ENCODE peak calls at places on chromosomes 3 and 15, in ten cellular contexts. One of them, this sample, is unnamed.

GRCh38 chr3:127408684-127409420 is 121.0 kb upstream of the PRR20G start:
- DNase-seq in pancreas: no peak
- DNase-seq in mucosa of descending colon: no peak
- DNase-seq in tibial nerve: no peak
- DNase-seq in OCI-LY7: peak
- DNase-seq in gastrocnemius medialis: no peak
- DNase-seq in foreskin fibroblast: no peak
- DNase-seq in epithelial cell of esophagus: no peak
- DNase-seq in fibroblast of lung: no peak
- DNase-seq in colonic mucosa: peak
- DNase-seq in this sample: no peak

GRCh38 chr15:73366766-73367623 is 1.8 kb downstream of the HCN4 start:
- DNase-seq in mucosa of descending colon: no peak
- DNase-seq in OCI-LY7: no peak
- DNase-seq in tibial nerve: no peak
- DNase-seq in gastrocnemius medialis: no peak
- DNase-seq in colonic mucosa: no peak
- DNase-seq in epithelial cell of esophagus: no peak
- DNase-seq in foreskin fibroblast: no peak
- DNase-seq in fibroblast of lung: no peak
- DNase-seq in pancreas: no peak
- DNase-seq in this sample: no peak

GRCh38 chr3:58333206-58334012 is 717 bp downstream of the PXK start:
- DNase-seq in gastrocnemius medialis: peak
- DNase-seq in fibroblast of lung: peak
- DNase-seq in pancreas: peak
- DNase-seq in foreskin fibroblast: no peak
- DNase-seq in epithelial cell of esophagus: peak
- DNase-seq in colonic mucosa: peak
- DNase-seq in tibial nerve: no peak
- DNase-seq in OCI-LY7: peak
- DNase-seq in mucosa of descending colon: peak
- DNase-seq in this sample: no peak

GRCh38 chr3:11459147-11459837 is 184.4 kb downstream of the VGLL4 start:
- DNase-seq in gastrocnemius medialis: no peak
- DNase-seq in OCI-LY7: no peak
- DNase-seq in fibroblast of lung: peak
- DNase-seq in epithelial cell of esophagus: peak
- DNase-seq in colonic mucosa: no peak
- DNase-seq in mucosa of descending colon: no peak
- DNase-seq in tibial nerve: no peak
- DNase-seq in pancreas: no peak
- DNase-seq in foreskin fibroblast: peak
- DNase-seq in this sample: no peak

GRCh38 chr3:178404966-178405365 is 131.3 kb upstream of the KCNMB2 start:
- DNase-seq in colonic mucosa: no peak
- DNase-seq in gastrocnemius medialis: no peak
- DNase-seq in foreskin fibroblast: no peak
- DNase-seq in epithelial cell of esophagus: no peak
- DNase-seq in pancreas: no peak
- DNase-seq in tibial nerve: no peak
- DNase-seq in OCI-LY7: no peak
- DNase-seq in mucosa of descending colon: no peak
- DNase-seq in fibroblast of lung: no peak
- DNase-seq in this sample: no peak

GRCh38 chr3:1734494-1735122 is 364.1 kb upstream of the CNTN4 start:
- DNase-seq in pancreas: no peak
- DNase-seq in fibroblast of lung: no peak
- DNase-seq in tibial nerve: no peak
- DNase-seq in gastrocnemius medialis: no peak
- DNase-seq in mucosa of descending colon: no peak
- DNase-seq in epithelial cell of esophagus: peak
- DNase-seq in OCI-LY7: no peak
- DNase-seq in foreskin fibroblast: no peak
- DNase-seq in colonic mucosa: no peak
- DNase-seq in this sample: no peak

GRCh38 chr15:90142216-90143175 is 40.2 kb upstream of the IDH2 start:
- DNase-seq in mucosa of descending colon: no peak
- DNase-seq in pancreas: no peak
- DNase-seq in tibial nerve: no peak
- DNase-seq in colonic mucosa: no peak
- DNase-seq in OCI-LY7: no peak
- DNase-seq in foreskin fibroblast: no peak
- DNase-seq in gastrocnemius medialis: no peak
- DNase-seq in fibroblast of lung: no peak
- DNase-seq in epithelial cell of esophagus: no peak
- DNase-seq in this sample: no peak

GRCh38 chr3:124834723-124835718 is 52.1 kb downstream of the ITGB5 start:
- DNase-seq in pancreas: peak
- DNase-seq in mucosa of descending colon: peak
- DNase-seq in epithelial cell of esophagus: peak
- DNase-seq in tibial nerve: no peak
- DNase-seq in gastrocnemius medialis: peak
- DNase-seq in colonic mucosa: peak
- DNase-seq in foreskin fibroblast: peak
- DNase-seq in OCI-LY7: peak
- DNase-seq in fibroblast of lung: peak
- DNase-seq in this sample: no peak

GRCh38 chr3:101179637-101180036 is 140.7 kb downstream of the IMPG2 start:
- DNase-seq in pancreas: no peak
- DNase-seq in epithelial cell of esophagus: peak
- DNase-seq in fibroblast of lung: peak
- DNase-seq in colonic mucosa: no peak
- DNase-seq in OCI-LY7: no peak
- DNase-seq in foreskin fibroblast: peak
- DNase-seq in mucosa of descending colon: no peak
- DNase-seq in gastrocnemius medialis: no peak
- DNase-seq in tibial nerve: no peak
- DNase-seq in this sample: peak

GRCh38 chr15:63595688-63596087 is 1.5 kb upstream of the FBXL22 start:
- DNase-seq in mucosa of descending colon: no peak
- DNase-seq in tibial nerve: no peak
- DNase-seq in OCI-LY7: peak
- DNase-seq in gastrocnemius medialis: no peak
- DNase-seq in colonic mucosa: no peak
- DNase-seq in pancreas: no peak
- DNase-seq in epithelial cell of esophagus: no peak
- DNase-seq in foreskin fibroblast: no peak
- DNase-seq in fibroblast of lung: no peak
- DNase-seq in this sample: no peak

GRCh38 chr15:78007965-78008886 is 69.3 kb downstream of the TBC1D2B start:
- DNase-seq in tibial nerve: peak
- DNase-seq in colonic mucosa: peak
- DNase-seq in epithelial cell of esophagus: peak
- DNase-seq in foreskin fibroblast: peak
- DNase-seq in pancreas: peak
- DNase-seq in OCI-LY7: no peak
- DNase-seq in mucosa of descending colon: peak
- DNase-seq in gastrocnemius medialis: peak
- DNase-seq in fibroblast of lung: peak
- DNase-seq in this sample: peak

GRCh38 chr15:66236806-66237205 is 16.7 kb downstream of the MEGF11 start:
- DNase-seq in tibial nerve: no peak
- DNase-seq in foreskin fibroblast: no peak
- DNase-seq in fibroblast of lung: no peak
- DNase-seq in pancreas: no peak
- DNase-seq in gastrocnemius medialis: no peak
- DNase-seq in OCI-LY7: no peak
- DNase-seq in epithelial cell of esophagus: no peak
- DNase-seq in colonic mucosa: no peak
- DNase-seq in mucosa of descending colon: no peak
- DNase-seq in this sample: no peak

GRCh38 chr3:29240887-29241286 is 40.0 kb upstream of the RBMS3 start:
- DNase-seq in fibroblast of lung: no peak
- DNase-seq in colonic mucosa: no peak
- DNase-seq in foreskin fibroblast: no peak
- DNase-seq in mucosa of descending colon: no peak
- DNase-seq in tibial nerve: no peak
- DNase-seq in OCI-LY7: no peak
- DNase-seq in pancreas: no peak
- DNase-seq in epithelial cell of esophagus: no peak
- DNase-seq in gastrocnemius medialis: no peak
- DNase-seq in this sample: no peak

DNA sequence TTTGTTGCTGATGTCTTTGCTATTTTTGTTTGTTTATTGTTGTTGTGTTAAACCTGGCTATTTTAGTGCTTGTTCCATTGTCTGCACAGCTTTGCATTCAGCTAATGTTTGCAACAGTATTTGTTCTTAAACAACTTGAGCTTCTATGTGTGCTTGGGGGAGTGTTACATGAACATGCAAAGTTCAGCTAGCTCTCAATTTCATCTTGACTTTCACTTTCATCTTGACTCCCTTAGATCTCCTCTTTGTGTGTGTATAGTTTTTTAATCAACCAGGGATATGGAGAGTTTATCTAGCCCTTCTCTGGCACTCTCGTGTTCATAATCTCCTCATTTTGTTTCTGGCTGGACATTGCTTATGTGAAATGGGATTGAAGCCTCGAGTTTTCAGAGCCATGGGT is 212.4 kb upstream of the ZBTB20 start:
- DNase-seq in tibial nerve: no peak
- DNase-seq in pancreas: no peak
- DNase-seq in colonic mucosa: no peak
- DNase-seq in mucosa of descending colon: no peak
- DNase-seq in gastrocnemius medialis: no peak
- DNase-seq in fibroblast of lung: peak
- DNase-seq in OCI-LY7: no peak
- DNase-seq in epithelial cell of esophagus: no peak
- DNase-seq in foreskin fibroblast: no peak
- DNase-seq in this sample: no peak
- H3K4me3 ChIP-seq in tibial nerve: no peak
- H3K4me3 ChIP-seq in pancreas: no peak
- H3K4me3 ChIP-seq in colonic mucosa: no peak
- H3K4me3 ChIP-seq in mucosa of descending colon: no peak
- H3K4me3 ChIP-seq in gastrocnemius medialis: no peak
- H3K4me3 ChIP-seq in fibroblast of lung: peak
- H3K4me3 ChIP-seq in OCI-LY7: no peak
- H3K4me3 ChIP-seq in epithelial cell of esophagus: no peak
- H3K4me3 ChIP-seq in foreskin fibroblast: peak
- H3K4me3 ChIP-seq in this sample: no peak

DNA sequence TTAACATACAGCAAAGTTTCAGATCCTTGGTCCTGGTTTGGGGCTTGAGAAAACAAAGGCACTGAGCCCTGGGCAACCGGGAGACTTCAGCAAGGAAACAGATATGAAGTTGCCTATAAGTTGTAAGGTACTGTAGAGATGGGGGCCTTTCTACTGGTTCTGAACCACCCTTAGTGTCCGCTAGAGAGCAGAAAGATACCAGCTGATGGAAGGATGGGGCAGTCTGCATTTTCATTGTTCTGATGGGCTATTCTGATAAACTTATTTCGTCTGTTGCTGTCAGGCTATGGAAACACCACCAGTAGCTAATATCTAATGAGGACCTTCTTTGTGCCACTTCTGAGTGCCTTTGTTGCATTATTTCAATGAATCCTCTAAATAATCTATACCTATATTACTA is 38.7 kb downstream of the FGD5 start:
- DNase-seq in colonic mucosa: no peak
- DNase-seq in fibroblast of lung: no peak
- DNase-seq in mucosa of descending colon: no peak
- DNase-seq in pancreas: no peak
- DNase-seq in tibial nerve: no peak
- DNase-seq in foreskin fibroblast: no peak
- DNase-seq in gastrocnemius medialis: no peak
- DNase-seq in epithelial cell of esophagus: no peak
- DNase-seq in OCI-LY7: no peak
- DNase-seq in this sample: no peak
- TF ChIP-seq CTCF in colonic mucosa: peak
- TF ChIP-seq CTCF in fibroblast of lung: no peak
- TF ChIP-seq CTCF in mucosa of descending colon: no peak
- TF ChIP-seq CTCF in pancreas: no peak
- TF ChIP-seq CTCF in tibial nerve: no peak
- TF ChIP-seq CTCF in foreskin fibroblast: no peak
- TF ChIP-seq CTCF in gastrocnemius medialis: no peak
- TF ChIP-seq CTCF in epithelial cell of esophagus: no peak
- TF ChIP-seq CTCF in OCI-LY7: no peak
- TF ChIP-seq CTCF in this sample: no peak

DNA sequence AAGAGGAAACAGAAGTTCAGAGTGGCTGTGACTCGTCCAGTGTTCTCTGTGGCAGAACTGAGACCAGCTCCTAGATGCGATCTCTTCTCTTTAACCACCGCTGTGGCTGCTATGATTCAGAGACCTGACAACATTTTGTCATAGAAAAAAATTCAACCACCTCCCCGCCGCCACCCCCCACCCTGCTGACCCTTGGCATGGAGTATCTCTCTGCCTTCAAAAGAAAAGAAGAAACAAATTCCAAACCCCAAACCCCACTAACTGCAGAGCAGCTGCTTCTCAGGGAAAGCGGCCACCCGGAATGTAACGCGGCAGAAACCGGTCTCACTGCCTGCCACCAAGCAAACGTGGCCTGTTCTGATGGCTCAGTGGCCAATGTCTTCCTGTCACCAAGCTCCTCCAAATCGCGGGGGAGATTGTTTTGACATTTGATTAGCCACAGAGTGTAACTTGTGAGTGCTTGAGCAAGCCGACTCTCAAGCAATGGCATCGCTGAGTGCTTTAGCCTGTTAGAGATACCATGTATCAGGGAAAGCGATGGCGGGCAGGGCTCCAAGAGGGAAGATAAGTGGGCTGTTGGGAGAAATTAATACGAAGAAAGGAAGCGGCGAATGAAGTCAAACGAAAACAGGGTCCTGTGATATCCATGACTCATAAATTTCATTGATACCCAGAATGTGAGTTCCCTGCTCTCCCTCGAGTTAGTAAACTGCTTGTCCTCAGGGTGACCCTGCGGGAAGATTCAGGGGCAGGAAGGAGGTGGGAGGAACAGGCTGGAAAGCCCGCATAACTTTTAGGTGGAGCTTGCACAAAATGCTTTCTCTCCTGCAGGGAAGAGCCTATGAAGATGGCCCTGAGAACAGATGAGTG is 44.8 kb upstream of the TLE3 start:
- DNase-seq in OCI-LY7: no peak
- DNase-seq in mucosa of descending colon: no peak
- DNase-seq in gastrocnemius medialis: no peak
- DNase-seq in tibial nerve: no peak
- DNase-seq in pancreas: no peak
- DNase-seq in epithelial cell of esophagus: no peak
- DNase-seq in colonic mucosa: no peak
- DNase-seq in foreskin fibroblast: peak
- DNase-seq in fibroblast of lung: peak
- DNase-seq in this sample: no peak
- H3K4me3 ChIP-seq in OCI-LY7: no peak
- H3K4me3 ChIP-seq in mucosa of descending colon: no peak
- H3K4me3 ChIP-seq in gastrocnemius medialis: no peak
- H3K4me3 ChIP-seq in tibial nerve: no peak
- H3K4me3 ChIP-seq in pancreas: no peak
- H3K4me3 ChIP-seq in epithelial cell of esophagus: no peak
- H3K4me3 ChIP-seq in colonic mucosa: no peak
- H3K4me3 ChIP-seq in foreskin fibroblast: no peak
- H3K4me3 ChIP-seq in fibroblast of lung: no peak
- H3K4me3 ChIP-seq in this sample: no peak

DNA sequence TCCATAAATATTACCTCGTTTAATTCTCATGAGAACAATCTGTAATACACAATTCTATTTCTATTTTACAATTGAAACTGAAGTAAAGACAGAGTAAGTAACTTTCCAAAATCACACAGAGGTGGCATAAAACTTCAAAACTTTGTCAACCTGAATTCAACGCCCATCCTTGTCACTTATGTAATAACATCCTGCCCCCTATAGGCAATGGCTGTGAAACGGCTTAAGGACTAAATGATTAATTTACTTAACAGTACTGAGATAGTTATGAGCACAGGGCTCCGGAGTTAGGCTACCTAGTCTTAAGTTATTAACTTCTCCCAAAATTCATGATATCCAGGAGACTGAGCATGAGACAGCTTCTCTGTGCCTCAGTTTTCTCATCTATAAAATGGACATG is 293.1 kb upstream of the CHRM5 start:
- DNase-seq in tibial nerve: peak
- DNase-seq in fibroblast of lung: peak
- DNase-seq in pancreas: no peak
- DNase-seq in foreskin fibroblast: no peak
- DNase-seq in epithelial cell of esophagus: peak
- DNase-seq in mucosa of descending colon: no peak
- DNase-seq in colonic mucosa: no peak
- DNase-seq in OCI-LY7: peak
- DNase-seq in gastrocnemius medialis: no peak
- DNase-seq in this sample: no peak
- TF ChIP-seq CTCF in tibial nerve: peak
- TF ChIP-seq CTCF in fibroblast of lung: peak
- TF ChIP-seq CTCF in pancreas: no peak
- TF ChIP-seq CTCF in foreskin fibroblast: peak
- TF ChIP-seq CTCF in epithelial cell of esophagus: peak
- TF ChIP-seq CTCF in mucosa of descending colon: no peak
- TF ChIP-seq CTCF in colonic mucosa: no peak
- TF ChIP-seq CTCF in OCI-LY7: peak
- TF ChIP-seq CTCF in gastrocnemius medialis: peak
- TF ChIP-seq CTCF in this sample: no peak

This sample was measured in AG09309.